ENCODE peak calls at places on chromosomes 5 and 9, in nine cellular contexts. X, N, Y, J, Z, K, O, V and D are unnamed samples. For H3K27me3, the result is how much of the 10 kb centered on the place peaks cover.

GRCh38 chr9:123353984-123354591 is 1.9 kb upstream of the CRB2 start:
- DNase-seq in N (no peak), K (peak), O (peak), Y (peak), V (peak), X (peak), J (peak), Z (no peak), D (peak)

GRCh38 chr9:5269249-5269715 is 35.2 kb downstream of the RLN2 start:
- DNase-seq in K (no peak), Y (no peak), J (no peak), N (no peak), Z (peak), V (no peak), X (no peak), O (no peak), D (no peak)

GRCh38 chr5:160230686-160231527 is 1.6 kb downstream of the FABP6 start:
- DNase-seq in O (peak), Z (peak), X (peak), K (no peak), V (no peak), Y (no peak), J (no peak), N (no peak), D (peak)

GRCh38 chr5:115932991-115933390 is 29.3 kb upstream of the LVRN start:
- DNase-seq in K (no peak), J (no peak), V (no peak), X (no peak), N (no peak), Y (no peak), Z (no peak), O (no peak), D (no peak)

GRCh38 chr9:95317119-95317892 is at the start of gene FANCC:
- DNase-seq in Y (peak), X (peak), J (peak), Z (peak), O (peak), K (peak), V (peak), N (peak), D (peak)

GRCh38 chr9:14926941-14927624 is 16.9 kb upstream of the FREM1 start:
- DNase-seq in K (peak), Z (no peak), O (no peak), Y (no peak), V (no peak), X (no peak), J (no peak), N (no peak), D (no peak)

GRCh38 chr9:86185872-86186271 is 73.6 kb downstream of the C9orf153 start:
- DNase-seq in K (no peak), Y (no peak), V (no peak), Z (no peak), N (no peak), O (no peak), X (no peak), J (no peak), D (no peak)

GRCh38 chr5:100505984-100506670 is 29.0 kb upstream of the FAM174A start:
- DNase-seq in O (no peak), K (no peak), V (no peak), N (no peak), X (no peak), Z (peak), J (no peak), Y (no peak), D (no peak)

GRCh38 chr5:149271195-149271716 is 403 bp upstream of the AFAP1L1 start:
- DNase-seq in Y (no peak), X (no peak), O (no peak), Z (peak), K (no peak), J (no peak), V (no peak), N (no peak), D (no peak)

GRCh38 chr9:98903938-98904560 is 39.7 kb upstream of the COL15A1 start:
- DNase-seq in K (no peak), Y (peak), X (no peak), Z (no peak), O (no peak), J (no peak), V (peak), N (no peak), D (no peak)

GRCh38 chr5:108143581-108143980 is 238.3 kb downstream of the FBXL17 start:
- DNase-seq in N (no peak), Y (no peak), Z (no peak), J (no peak), V (no peak), K (no peak), X (no peak), O (no peak), D (no peak)

GRCh38 chr5:108727154-108727638 is 20.5 kb upstream of the FER start:
- DNase-seq in K (no peak), O (no peak), V (peak), J (no peak), Y (no peak), X (no peak), N (no peak), Z (peak), D (no peak)

GRCh38 chr5:160685695-160686094 is 166.3 kb downstream of the ATP10B start:
- DNase-seq in Z (no peak), J (no peak), K (no peak), V (no peak), Y (no peak), O (no peak), N (no peak), X (no peak), D (no peak)

GRCh38 chr5:142881076-142881466 is 110.9 kb downstream of the ARHGAP26 start:
- DNase-seq in N (no peak), V (no peak), J (no peak), Z (no peak), X (no peak), K (no peak), Y (no peak), O (peak), D (no peak)

GRCh38 chr5:87686975-87687374 is 274.2 kb upstream of the CCNH start:
- DNase-seq in Y (no peak), O (peak), X (no peak), K (no peak), J (no peak), V (no peak), N (no peak), Z (no peak), D (no peak)

GRCh38 chr5:116442095-116442534 is 132.5 kb downstream of the SEMA6A start:
- DNase-seq in N (no peak), J (no peak), Y (peak), V (no peak), X (no peak), K (peak), Z (peak), O (no peak), D (no peak)

GRCh38 chr5:61919920-61920319 is 386.1 kb upstream of the KIF2A start:
- DNase-seq in X (peak), O (no peak), N (no peak), V (no peak), J (no peak), K (no peak), Z (peak), Y (no peak), D (no peak)

GRCh38 chr9:34759432-34760134 is 49.6 kb upstream of the CCL21 start:
- DNase-seq in Y (no peak), X (no peak), K (no peak), N (no peak), Z (no peak), V (no peak), J (no peak), O (no peak), D (no peak)

GRCh38 chr9:18317896-18318295 is 156.1 kb upstream of the ADAMTSL1 start:
- DNase-seq in K (no peak), X (no peak), O (no peak), N (no peak), V (no peak), J (no peak), Y (no peak), Z (no peak), D (no peak)

GRCh38 chr9:129995409-129996160 is 47.4 kb downstream of the FNBP1 start:
- DNase-seq in K (no peak), X (no peak), Y (no peak), J (no peak), V (no peak), Z (no peak), O (no peak), N (no peak), D (peak)

GRCh38 chr9:130765135-130766030 is 69.7 kb upstream of the ABL1 start:
- DNase-seq in V (no peak), Y (no peak), N (no peak), X (no peak), Z (no peak), K (no peak), O (peak), J (no peak), D (no peak)

GRCh38 chr5:4947899-4948556 is 192.1 kb upstream of the ADAMTS16 start:
- DNase-seq in O (no peak), N (no peak), K (no peak), Y (no peak), V (no peak), Z (no peak), J (no peak), X (no peak), D (no peak)

GRCh38 chr5:68239485-68239884 is 23.9 kb downstream of the PIK3R1 start:
- DNase-seq in K (peak), N (no peak), J (peak), O (peak), X (peak), Y (peak), V (peak), Z (no peak), D (peak)

GRCh38 chr5:115296130-115296997 is at the start of gene CCDC112:
- DNase-seq in V (no peak), X (peak), Y (peak), N (peak), K (peak), J (peak), O (peak), Z (peak), D (peak)

GRCh38 chr5:39040875-39041274 is 33.3 kb downstream of the RICTOR start:
- DNase-seq in Z (peak), O (no peak), X (no peak), N (no peak), J (no peak), Y (no peak), V (no peak), K (peak), D (no peak)

GRCh38 chr5:372911-373709 is 51.6 kb downstream of the AHRR start:
- DNase-seq in V (peak), Z (no peak), J (no peak), K (peak), N (no peak), O (no peak), Y (no peak), X (peak), D (peak)

GRCh38 chr5:148687427-148687826 is 33.1 kb upstream of the HTR4 start:
- DNase-seq in K (peak), J (no peak), Z (no peak), N (no peak), Y (no peak), X (no peak), V (no peak), O (peak), D (peak)

GRCh38 chr9:21988056-21988990 is 5.9 kb downstream of the CDKN2A start:
- DNase-seq in V (no peak), X (no peak), K (no peak), O (no peak), N (no peak), Z (no peak), Y (no peak), J (no peak), D (no peak)

GRCh38 chr9:131240047-131240921 is 36.0 kb downstream of the FAM78A start:
- DNase-seq in V (no peak), N (no peak), X (no peak), J (no peak), O (no peak), Y (no peak), K (no peak), Z (no peak), D (no peak)

GRCh38 chr5:147906326-147907095 is at the start of gene C5orf46:
- DNase-seq in V (no peak), Z (peak), O (no peak), K (no peak), Y (no peak), J (no peak), N (no peak), X (no peak), D (no peak)

GRCh38 chr5:142550471-142550870 is 135.4 kb downstream of the FGF1 start:
- DNase-seq in J (no peak), V (no peak), X (no peak), Z (no peak), O (no peak), N (no peak), Y (no peak), K (no peak), D (no peak)

GRCh38 chr9:133619791-133620190 is 10.6 kb upstream of the FAM163B start:
- DNase-seq in O (no peak), Y (no peak), K (no peak), N (no peak), V (no peak), Z (no peak), X (no peak), J (peak), D (peak)

GRCh38 chr5:1511037-1511436 is 12.7 kb downstream of the LPCAT1 start:
- DNase-seq in Z (no peak), X (peak), J (peak), K (peak), N (no peak), O (peak), V (peak), Y (no peak), D (peak)

GRCh38 chr9:34343090-34343489 is 13.7 kb downstream of the NUDT2 start:
- DNase-seq in O (no peak), K (no peak), V (peak), J (no peak), N (no peak), Z (no peak), X (no peak), Y (peak), D (no peak)

GRCh38 chr5:127313847-127314473 is 23.4 kb downstream of the MEGF10 start:
- DNase-seq in N (no peak), J (peak), K (peak), X (peak), Y (peak), V (peak), O (peak), Z (no peak), D (peak)

GRCh38 chr5:37844004-37844403 is 4.2 kb upstream of the GDNF start:
- DNase-seq in Z (no peak), V (no peak), O (no peak), N (no peak), J (no peak), Y (no peak), K (no peak), X (no peak), D (no peak)

GRCh38 chr9:20611751-20612287 is 10.5 kb downstream of the MLLT3 start:
- DNase-seq in Y (no peak), O (no peak), V (no peak), Z (peak), J (no peak), K (no peak), N (no peak), X (no peak), D (no peak)

GRCh38 chr5:115815693-115816225 is 700 bp downstream of the CDO1 start:
- DNase-seq in O (peak), Z (no peak), J (no peak), V (no peak), Y (peak), N (no peak), K (no peak), X (peak), D (no peak)

GRCh38 chr9:132114102-132114707 is 34.5 kb upstream of the MED27 start:
- DNase-seq in Z (no peak), K (no peak), Y (peak), X (peak), N (no peak), J (no peak), V (no peak), O (no peak), D (no peak)

GRCh38 chr5:143227301-143227700 is 176.2 kb downstream of the NR3C1 start:
- DNase-seq in N (no peak), Y (no peak), X (no peak), V (no peak), K (no peak), J (no peak), Z (no peak), O (no peak), D (no peak)

DNA sequence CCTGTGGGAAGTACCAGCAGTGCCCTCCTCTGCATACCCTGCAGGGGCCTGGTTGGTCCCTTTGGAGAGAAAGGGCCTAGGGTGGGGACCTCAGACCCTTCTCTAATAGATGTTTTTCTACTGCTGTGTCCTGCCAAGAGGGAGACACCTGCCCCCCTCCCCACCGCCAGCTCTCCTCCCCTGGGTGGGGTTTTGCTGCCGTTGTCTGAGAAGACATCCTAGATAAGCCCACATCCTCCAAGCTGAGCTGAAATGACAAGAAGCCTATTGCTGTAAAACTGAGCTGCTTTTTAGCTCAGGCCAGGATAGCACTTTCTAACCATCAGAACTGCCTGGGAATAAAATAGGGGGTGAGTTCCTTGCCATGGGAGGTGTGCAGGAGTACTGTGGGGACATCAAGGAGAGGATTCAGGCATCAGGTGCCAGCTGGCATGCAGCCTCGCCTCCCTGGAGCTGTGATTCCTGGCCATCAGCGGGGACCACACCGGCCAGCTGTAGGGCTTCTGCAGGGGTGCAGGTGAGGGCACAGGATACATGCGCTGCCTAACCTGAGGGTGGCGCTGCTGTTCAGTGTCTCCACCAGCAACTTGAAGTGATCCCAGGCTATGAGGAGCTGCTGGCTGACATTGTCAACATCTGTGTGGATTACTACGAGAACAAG is 37.9 kb downstream of the CYFIP2 start:
- DNase-seq in Y (peak), K (no peak), O (no peak), X (no peak), N (no peak), J (peak), Z (no peak), V (no peak), D (no peak)
- TF ChIP-seq CTCF in Y (peak), K (no peak), O (peak), X (no peak), N (no peak), J (peak), Z (peak), V (no peak), D (no peak)

GRCh38 chr5:141495456-141495811 is 6.6 kb downstream of the PCDHGC5 start:
- DNase-seq in O (no peak), Y (no peak), V (no peak), X (no peak), K (no peak), N (no peak), J (no peak), Z (no peak), D (no peak)
- H3K4me3 ChIP-seq in O (no peak), Y (no peak), V (no peak), X (no peak), K (no peak), N (no peak), J (no peak), Z (no peak), D (no peak)

GRCh38 chr9:121483473-121484031 is 16.1 kb downstream of the GGTA1 start:
- DNase-seq in V (no peak), X (no peak), O (no peak), Z (no peak), K (no peak), Y (no peak), J (no peak), N (no peak), D (no peak)

GRCh38 chr9:121489344-121489743 is 10.3 kb downstream of the GGTA1 start:
- DNase-seq in J (no peak), X (no peak), V (no peak), O (no peak), K (no peak), Y (no peak), N (no peak), Z (no peak), D (no peak)

GRCh38 chr9:121485618-121486531 is 13.8 kb downstream of the GGTA1 start:
- DNase-seq in X (no peak), V (no peak), N (no peak), Y (no peak), K (no peak), J (no peak), O (no peak), Z (no peak), D (no peak)

GRCh38 chr9:121483049-121483448 is 16.6 kb downstream of the GGTA1 start:
- DNase-seq in Z (peak), V (no peak), N (no peak), O (no peak), X (no peak), Y (no peak), K (no peak), J (no peak), D (no peak)

DNA sequence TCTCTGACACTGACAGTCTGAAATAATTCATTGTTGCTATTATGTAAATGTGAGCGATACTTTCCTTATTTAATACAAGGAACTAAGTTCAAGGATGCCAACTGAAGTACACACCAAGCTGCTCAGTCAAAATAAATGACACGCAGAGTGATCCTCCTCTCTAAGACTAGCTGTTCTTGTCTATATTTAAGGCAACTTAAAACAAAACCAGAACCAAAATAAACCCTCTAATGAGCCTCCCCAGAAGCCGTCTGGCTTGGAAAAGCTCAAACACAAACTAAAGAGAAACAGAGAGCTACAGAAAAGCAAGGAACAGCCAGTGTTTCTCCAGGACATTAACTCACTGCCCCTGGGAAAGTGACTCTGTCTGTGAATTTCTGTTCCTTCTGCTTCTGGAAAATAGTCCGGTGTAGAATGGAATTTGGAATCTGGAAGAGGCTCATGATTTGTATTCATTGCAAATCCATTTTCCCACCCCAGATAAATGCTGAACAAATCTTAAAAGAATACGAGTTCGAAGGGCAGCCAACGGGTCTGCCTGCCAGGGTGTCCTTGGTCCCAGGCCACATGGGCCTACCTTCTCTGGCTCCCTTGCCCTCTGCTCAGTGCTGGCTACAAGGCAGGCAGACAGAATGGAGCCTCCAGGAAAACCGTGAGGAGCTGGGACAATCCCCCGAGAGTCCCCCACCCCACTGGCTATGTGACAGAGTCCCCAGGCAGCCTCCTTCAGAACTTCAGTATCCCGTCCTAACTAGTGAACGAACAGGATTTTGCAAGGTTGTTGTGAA is 14.8 kb downstream of the GGTA1 start:
- DNase-seq in Y (no peak), V (no peak), K (no peak), J (no peak), N (no peak), Z (no peak), O (no peak), X (no peak), D (no peak)
- H3K27me3 ChIP-seq in Y (under half), V (under half), K (under half), J (under half), N (under half), Z (under half), O (under half), X (under half), D (under half)

GRCh38 chr5:155700333-155700732 is 626.6 kb upstream of the SGCD start:
- DNase-seq in O (no peak), J (peak), K (no peak), V (no peak), Z (no peak), X (no peak), N (no peak), Y (no peak), D (no peak)
- TF ChIP-seq CTCF in O (peak), J (no peak), K (peak), V (no peak), Z (no peak), X (no peak), N (no peak), Y (no peak), D (no peak)